ENCODE peak calls at places on chromosomes 5 and 9, in seven cellular contexts. One of them, this sample, is unnamed.
A peak's percentile ranks its signal among the peaks of the same experiment; 100 is the strongest.

GRCh38 chr5:134545070-134545868 is 19.8 kb downstream of the JADE2 start:
- DNase-seq in left cardiac atrium: peak; percentile 90
- DNase-seq in kidney tubule cell: no peak
- DNase-seq in H54: no peak
- DNase-seq in activated naive CD4-positive, alpha-beta T cell treated with Interleukin-2 at 50 U/mL for 16 hours: peak; percentile 24
- DNase-seq in H7: no peak
- DNase-seq in mucosa of gallbladder: peak; percentile 63
- DNase-seq in this sample: no peak

GRCh38 chr5:172086312-172086975 is 80.0 kb upstream of the FBXW11 start:
- DNase-seq in H54: no peak
- DNase-seq in kidney tubule cell: no peak
- DNase-seq in H7: peak; percentile 48
- DNase-seq in left cardiac atrium: no peak
- DNase-seq in activated naive CD4-positive, alpha-beta T cell treated with Interleukin-2 at 50 U/mL for 16 hours: no peak
- DNase-seq in mucosa of gallbladder: no peak
- DNase-seq in this sample: no peak

GRCh38 chr9:18349530-18349929 is 124.4 kb upstream of the ADAMTSL1 start:
- DNase-seq in kidney tubule cell: peak; percentile 31
- DNase-seq in activated naive CD4-positive, alpha-beta T cell treated with Interleukin-2 at 50 U/mL for 16 hours: no peak
- DNase-seq in H7: no peak
- DNase-seq in left cardiac atrium: no peak
- DNase-seq in mucosa of gallbladder: no peak
- DNase-seq in H54: no peak
- DNase-seq in this sample: no peak

GRCh38 chr5:144309265-144309664 is 138.6 kb downstream of the KCTD16 start:
- DNase-seq in left cardiac atrium: no peak
- DNase-seq in activated naive CD4-positive, alpha-beta T cell treated with Interleukin-2 at 50 U/mL for 16 hours: no peak
- DNase-seq in H54: no peak
- DNase-seq in mucosa of gallbladder: no peak
- DNase-seq in H7: no peak
- DNase-seq in kidney tubule cell: peak; percentile 45
- DNase-seq in this sample: no peak

GRCh38 chr5:172453206-172453985 is 929 bp downstream of the SH3PXD2B start:
- DNase-seq in left cardiac atrium: no peak
- DNase-seq in mucosa of gallbladder: no peak
- DNase-seq in H7: peak; percentile 82
- DNase-seq in H54: no peak
- DNase-seq in kidney tubule cell: peak; percentile 31
- DNase-seq in activated naive CD4-positive, alpha-beta T cell treated with Interleukin-2 at 50 U/mL for 16 hours: no peak
- DNase-seq in this sample: no peak

GRCh38 chr9:94160594-94161501 is 76.6 kb downstream of the PTPDC1 start:
- DNase-seq in kidney tubule cell: no peak
- DNase-seq in mucosa of gallbladder: no peak
- DNase-seq in H7: no peak
- DNase-seq in activated naive CD4-positive, alpha-beta T cell treated with Interleukin-2 at 50 U/mL for 16 hours: no peak
- DNase-seq in H54: no peak
- DNase-seq in left cardiac atrium: no peak
- DNase-seq in this sample: no peak

GRCh38 chr9:94772654-94773303 is 46.3 kb downstream of the AOPEP start:
- DNase-seq in H7: peak; percentile 37
- DNase-seq in kidney tubule cell: no peak
- DNase-seq in activated naive CD4-positive, alpha-beta T cell treated with Interleukin-2 at 50 U/mL for 16 hours: no peak
- DNase-seq in mucosa of gallbladder: no peak
- DNase-seq in left cardiac atrium: no peak
- DNase-seq in H54: no peak
- DNase-seq in this sample: no peak

GRCh38 chr5:167934561-167934971 is 356.9 kb upstream of the WWC1 start:
- DNase-seq in mucosa of gallbladder: peak; percentile 43
- DNase-seq in kidney tubule cell: peak; percentile 80
- DNase-seq in left cardiac atrium: peak; percentile 67
- DNase-seq in activated naive CD4-positive, alpha-beta T cell treated with Interleukin-2 at 50 U/mL for 16 hours: no peak
- DNase-seq in H54: no peak
- DNase-seq in H7: no peak
- DNase-seq in this sample: no peak

GRCh38 chr9:93801120-93801519 is 154.0 kb downstream of the BARX1 start:
- DNase-seq in kidney tubule cell: no peak
- DNase-seq in mucosa of gallbladder: no peak
- DNase-seq in activated naive CD4-positive, alpha-beta T cell treated with Interleukin-2 at 50 U/mL for 16 hours: no peak
- DNase-seq in H54: no peak
- DNase-seq in H7: no peak
- DNase-seq in left cardiac atrium: no peak
- DNase-seq in this sample: no peak

GRCh38 chr5:153613143-153613542 is 122.7 kb downstream of the GRIA1 start:
- DNase-seq in activated naive CD4-positive, alpha-beta T cell treated with Interleukin-2 at 50 U/mL for 16 hours: no peak
- DNase-seq in left cardiac atrium: no peak
- DNase-seq in kidney tubule cell: peak; percentile 42
- DNase-seq in H7: no peak
- DNase-seq in mucosa of gallbladder: no peak
- DNase-seq in H54: no peak
- DNase-seq in this sample: no peak

GRCh38 chr5:109533847-109534272 is 124.1 kb upstream of the PJA2 start:
- DNase-seq in kidney tubule cell: no peak
- DNase-seq in mucosa of gallbladder: no peak
- DNase-seq in H54: no peak
- DNase-seq in H7: no peak
- DNase-seq in left cardiac atrium: no peak
- DNase-seq in activated naive CD4-positive, alpha-beta T cell treated with Interleukin-2 at 50 U/mL for 16 hours: no peak
- DNase-seq in this sample: no peak

GRCh38 chr5:2754621-2755370 is 3.3 kb upstream of the IRX2 start:
- DNase-seq in activated naive CD4-positive, alpha-beta T cell treated with Interleukin-2 at 50 U/mL for 16 hours: no peak
- DNase-seq in H54: no peak
- DNase-seq in H7: peak; percentile 80
- DNase-seq in left cardiac atrium: no peak
- DNase-seq in mucosa of gallbladder: no peak
- DNase-seq in kidney tubule cell: peak; percentile 21
- DNase-seq in this sample: no peak

GRCh38 chr9:105281272-105281671 is 36.8 kb downstream of the SLC44A1 start:
- DNase-seq in mucosa of gallbladder: no peak
- DNase-seq in H54: no peak
- DNase-seq in kidney tubule cell: no peak
- DNase-seq in left cardiac atrium: no peak
- DNase-seq in activated naive CD4-positive, alpha-beta T cell treated with Interleukin-2 at 50 U/mL for 16 hours: no peak
- DNase-seq in H7: no peak
- DNase-seq in this sample: no peak

GRCh38 chr9:21576331-21577189 is 94.4 kb upstream of the IFNE start:
- DNase-seq in H54: no peak
- DNase-seq in mucosa of gallbladder: no peak
- DNase-seq in H7: no peak
- DNase-seq in left cardiac atrium: peak; percentile 24
- DNase-seq in kidney tubule cell: peak; percentile 96
- DNase-seq in activated naive CD4-positive, alpha-beta T cell treated with Interleukin-2 at 50 U/mL for 16 hours: peak; percentile 27
- DNase-seq in this sample: peak; percentile 53

GRCh38 chr9:133977421-133978201 is 14.5 kb downstream of the VAV2 start:
- DNase-seq in activated naive CD4-positive, alpha-beta T cell treated with Interleukin-2 at 50 U/mL for 16 hours: no peak
- DNase-seq in mucosa of gallbladder: no peak
- DNase-seq in kidney tubule cell: no peak
- DNase-seq in H7: peak; percentile 55
- DNase-seq in left cardiac atrium: peak; percentile 11
- DNase-seq in H54: no peak
- DNase-seq in this sample: no peak

GRCh38 chr9:37974506-37975173 is 70.7 kb upstream of the SLC25A51 start:
- DNase-seq in mucosa of gallbladder: no peak
- DNase-seq in activated naive CD4-positive, alpha-beta T cell treated with Interleukin-2 at 50 U/mL for 16 hours: no peak
- DNase-seq in left cardiac atrium: no peak
- DNase-seq in H7: no peak
- DNase-seq in H54: no peak
- DNase-seq in kidney tubule cell: no peak
- DNase-seq in this sample: no peak

GRCh38 chr5:135246923-135247795 is 151.9 kb downstream of the MACROH2A1 start:
- DNase-seq in left cardiac atrium: no peak
- DNase-seq in H7: no peak
- DNase-seq in mucosa of gallbladder: peak; percentile 6
- DNase-seq in activated naive CD4-positive, alpha-beta T cell treated with Interleukin-2 at 50 U/mL for 16 hours: no peak
- DNase-seq in H54: peak; percentile 71
- DNase-seq in kidney tubule cell: peak; percentile 89
- DNase-seq in this sample: peak; percentile 71

GRCh38 chr9:125190371-125190801 is 783 bp upstream of the PPP6C start:
- DNase-seq in activated naive CD4-positive, alpha-beta T cell treated with Interleukin-2 at 50 U/mL for 16 hours: peak; percentile 22
- DNase-seq in H7: no peak
- DNase-seq in mucosa of gallbladder: no peak
- DNase-seq in left cardiac atrium: no peak
- DNase-seq in kidney tubule cell: peak; percentile 29
- DNase-seq in H54: no peak
- DNase-seq in this sample: peak; percentile 55

GRCh38 chr5:1134478-1134877 is 22.6 kb upstream of the SLC12A7 start:
- DNase-seq in H54: no peak
- DNase-seq in mucosa of gallbladder: peak; percentile 54
- DNase-seq in H7: no peak
- DNase-seq in activated naive CD4-positive, alpha-beta T cell treated with Interleukin-2 at 50 U/mL for 16 hours: no peak
- DNase-seq in kidney tubule cell: no peak
- DNase-seq in left cardiac atrium: no peak
- DNase-seq in this sample: no peak

GRCh38 chr5:67196537-67197059 is at the start of gene CD180:
- DNase-seq in mucosa of gallbladder: no peak
- DNase-seq in left cardiac atrium: peak; percentile 44
- DNase-seq in H54: no peak
- DNase-seq in H7: no peak
- DNase-seq in activated naive CD4-positive, alpha-beta T cell treated with Interleukin-2 at 50 U/mL for 16 hours: no peak
- DNase-seq in kidney tubule cell: no peak
- DNase-seq in this sample: no peak

GRCh38 chr9:94002316-94003140 is 47.4 kb upstream of the BARX1 start:
- DNase-seq in kidney tubule cell: peak; percentile 45
- DNase-seq in mucosa of gallbladder: peak; percentile 31
- DNase-seq in activated naive CD4-positive, alpha-beta T cell treated with Interleukin-2 at 50 U/mL for 16 hours: no peak
- DNase-seq in H7: peak; percentile 54
- DNase-seq in left cardiac atrium: no peak
- DNase-seq in H54: peak; percentile 42
- DNase-seq in this sample: peak; percentile 70

GRCh38 chr9:75447281-75447680 is 359.0 kb downstream of the OSTF1 start:
- DNase-seq in mucosa of gallbladder: no peak
- DNase-seq in kidney tubule cell: no peak
- DNase-seq in left cardiac atrium: no peak
- DNase-seq in activated naive CD4-positive, alpha-beta T cell treated with Interleukin-2 at 50 U/mL for 16 hours: no peak
- DNase-seq in H7: no peak
- DNase-seq in H54: no peak
- DNase-seq in this sample: no peak

GRCh38 chr5:40676643-40677333 is 2.9 kb upstream of the PTGER4 start:
- DNase-seq in kidney tubule cell: peak; percentile 62
- DNase-seq in H7: peak; percentile 43
- DNase-seq in activated naive CD4-positive, alpha-beta T cell treated with Interleukin-2 at 50 U/mL for 16 hours: no peak
- DNase-seq in left cardiac atrium: peak; percentile 42
- DNase-seq in H54: no peak
- DNase-seq in mucosa of gallbladder: no peak
- DNase-seq in this sample: no peak

GRCh38 chr5:116370149-116370548 is 204.5 kb downstream of the SEMA6A start:
- DNase-seq in kidney tubule cell: no peak
- DNase-seq in activated naive CD4-positive, alpha-beta T cell treated with Interleukin-2 at 50 U/mL for 16 hours: no peak
- DNase-seq in mucosa of gallbladder: no peak
- DNase-seq in H7: no peak
- DNase-seq in H54: no peak
- DNase-seq in left cardiac atrium: no peak
- DNase-seq in this sample: no peak

GRCh38 chr5:28328691-28329090 is 1290.3 kb upstream of the CDH9 start:
- DNase-seq in left cardiac atrium: no peak
- DNase-seq in mucosa of gallbladder: no peak
- DNase-seq in H54: no peak
- DNase-seq in H7: no peak
- DNase-seq in activated naive CD4-positive, alpha-beta T cell treated with Interleukin-2 at 50 U/mL for 16 hours: no peak
- DNase-seq in kidney tubule cell: no peak
- DNase-seq in this sample: no peak

GRCh38 chr5:132768485-132768868 is 8.6 kb downstream of the SEPTIN8 start:
- DNase-seq in kidney tubule cell: no peak
- DNase-seq in H54: no peak
- DNase-seq in activated naive CD4-positive, alpha-beta T cell treated with Interleukin-2 at 50 U/mL for 16 hours: no peak
- DNase-seq in mucosa of gallbladder: no peak
- DNase-seq in H7: no peak
- DNase-seq in left cardiac atrium: no peak
- DNase-seq in this sample: no peak

GRCh38 chr9:111483419-111483861 is 743 bp downstream of the ECPAS start:
- DNase-seq in kidney tubule cell: no peak
- DNase-seq in H7: peak; percentile 91
- DNase-seq in H54: peak; percentile 56
- DNase-seq in activated naive CD4-positive, alpha-beta T cell treated with Interleukin-2 at 50 U/mL for 16 hours: peak; percentile 58
- DNase-seq in mucosa of gallbladder: no peak
- DNase-seq in left cardiac atrium: no peak
- DNase-seq in this sample: no peak

GRCh38 chr5:172554562-172554961 is 86.5 kb upstream of the NEURL1B start:
- DNase-seq in activated naive CD4-positive, alpha-beta T cell treated with Interleukin-2 at 50 U/mL for 16 hours: no peak
- DNase-seq in H7: no peak
- DNase-seq in H54: no peak
- DNase-seq in kidney tubule cell: no peak
- DNase-seq in mucosa of gallbladder: no peak
- DNase-seq in left cardiac atrium: peak; percentile 45
- DNase-seq in this sample: no peak